ENCODE peak calls at places on chromosome 18, in six cellular contexts. T, U, D, K, N and B are unnamed samples.

GRCh38 chr18:22828171-22828570 is 105.0 kb upstream of the RBBP8 start:
- DNase-seq in T (peak), U (no peak), D (no peak), K (no peak), N (no peak), B (no peak)

GRCh38 chr18:76412010-76412817 is 82.8 kb downstream of the ZNF516 start:
- DNase-seq in T (no peak), U (peak), D (no peak), K (no peak), N (no peak), B (no peak)

GRCh38 chr18:6961331-6961730 is 156.3 kb downstream of the LAMA1 start:
- DNase-seq in T (no peak), U (no peak), D (no peak), K (no peak), N (no peak), B (no peak)

GRCh38 chr18:61589053-61589723 is 256.0 kb downstream of the CDH20 start:
- DNase-seq in T (peak), U (no peak), D (no peak), K (no peak), N (no peak), B (no peak)

GRCh38 chr18:58313491-58314032 is 269.5 kb downstream of the NEDD4L start:
- DNase-seq in T (no peak), U (no peak), D (no peak), K (no peak), N (no peak), B (no peak)

GRCh38 chr18:13382990-13383821 is 164.6 kb downstream of the LDLRAD4 start:
- DNase-seq in T (no peak), U (peak), D (no peak), K (no peak), N (no peak), B (no peak)

GRCh38 chr18:27860011-27860410 is 316.9 kb downstream of the CDH2 start:
- DNase-seq in T (no peak), U (no peak), D (no peak), K (no peak), N (no peak), B (peak)

GRCh38 chr18:79413025-79413424 is 17.3 kb downstream of the NFATC1 start:
- DNase-seq in T (no peak), U (no peak), D (no peak), K (no peak), N (no peak), B (no peak)

GRCh38 chr18:68314403-68314802 is 400.5 kb downstream of the TMX3 start:
- DNase-seq in T (peak), U (no peak), D (no peak), K (no peak), N (no peak), B (no peak)

GRCh38 chr18:60980422-60981005 is 352.7 kb upstream of the CDH20 start:
- DNase-seq in T (no peak), U (peak), D (no peak), K (no peak), N (no peak), B (no peak)

GRCh38 chr18:24011095-24011917 is 3.2 kb upstream of the TTC39C start:
- DNase-seq in T (no peak), U (no peak), D (no peak), K (no peak), N (no peak), B (no peak)

GRCh38 chr18:21314721-21315120 is 72.7 kb downstream of the GREB1L start:
- DNase-seq in T (no peak), U (no peak), D (no peak), K (no peak), N (no peak), B (no peak)

GRCh38 chr18:46098616-46098933 is 479 bp upstream of the ATP5F1A start:
- DNase-seq in T (no peak), U (no peak), D (no peak), K (no peak), N (no peak), B (no peak)

GRCh38 chr18:2354292-2354691 is 217.0 kb downstream of the METTL4 start:
- DNase-seq in T (no peak), U (no peak), D (no peak), K (no peak), N (no peak), B (no peak)

GRCh38 chr18:64539852-64540251 is 391.0 kb upstream of the LINC00305 start:
- DNase-seq in T (no peak), U (no peak), D (no peak), K (no peak), N (no peak), B (no peak)

GRCh38 chr18:470661-471501 is 29.6 kb downstream of the COLEC12 start:
- DNase-seq in T (peak), U (no peak), D (no peak), K (peak), N (no peak), B (no peak)

GRCh38 chr18:8963876-8964275 is 138.6 kb upstream of the NDUFV2 start:
- DNase-seq in T (no peak), U (no peak), D (no peak), K (no peak), N (no peak), B (no peak)

GRCh38 chr18:1270081-1270480 is 365.4 kb downstream of the ADCYAP1 start:
- DNase-seq in T (no peak), U (no peak), D (no peak), K (no peak), N (no peak), B (no peak)

GRCh38 chr18:56770873-56771272 is 119.7 kb downstream of the WDR7 start:
- DNase-seq in T (peak), U (no peak), D (no peak), K (peak), N (no peak), B (no peak)

GRCh38 chr18:44846450-44846849 is 165.8 kb downstream of the SETBP1 start:
- DNase-seq in T (no peak), U (no peak), D (no peak), K (no peak), N (no peak), B (no peak)

GRCh38 chr18:58723810-58724602 is 52.7 kb downstream of the MALT1 start:
- DNase-seq in T (peak), U (no peak), D (no peak), K (peak), N (no peak), B (no peak)

GRCh38 chr18:47701133-47701532 is 229.3 kb downstream of the SMAD2 start:
- DNase-seq in T (no peak), U (no peak), D (no peak), K (no peak), N (no peak), B (no peak)

GRCh38 chr18:79030680-79031079 is 38.5 kb upstream of the ATP9B start:
- DNase-seq in T (no peak), U (no peak), D (no peak), K (no peak), N (no peak), B (peak)

GRCh38 chr18:23635283-23636040 is 27.2 kb downstream of the ANKRD29 start:
- DNase-seq in T (no peak), U (peak), D (no peak), K (no peak), N (no peak), B (no peak)

GRCh38 chr18:44802508-44802907 is 121.8 kb downstream of the SETBP1 start:
- DNase-seq in T (peak), U (no peak), D (no peak), K (peak), N (no peak), B (no peak)

GRCh38 chr18:7927119-7927518 is 360.0 kb downstream of the PTPRM start:
- DNase-seq in T (peak), U (no peak), D (no peak), K (no peak), N (no peak), B (no peak)

GRCh38 chr18:63590368-63590767 is 3.2 kb downstream of the SERPINB13 start:
- DNase-seq in T (no peak), U (no peak), D (no peak), K (no peak), N (no peak), B (no peak)

GRCh38 chr18:78528437-78529228 is 451.0 kb upstream of the SALL3 start:
- DNase-seq in T (no peak), U (no peak), D (no peak), K (no peak), N (no peak), B (no peak)

GRCh38 chr18:50863840-50864239 is 15.1 kb upstream of the ME2 start:
- DNase-seq in T (no peak), U (no peak), D (no peak), K (no peak), N (no peak), B (no peak)

GRCh38 chr18:34098109-34098508 is 126.6 kb downstream of the NOL4 start:
- DNase-seq in T (no peak), U (no peak), D (no peak), K (no peak), N (no peak), B (no peak)

GRCh38 chr18:57427429-57428181 is 7.6 kb upstream of the ONECUT2 start:
- DNase-seq in T (no peak), U (peak), D (no peak), K (no peak), N (peak), B (no peak)

GRCh38 chr18:29164993-29165599 is 988.2 kb upstream of the CDH2 start:
- DNase-seq in T (peak), U (no peak), D (no peak), K (peak), N (no peak), B (peak)

GRCh38 chr18:26014462-26014861 is 76.0 kb downstream of the SS18 start:
- DNase-seq in T (no peak), U (no peak), D (no peak), K (no peak), N (no peak), B (no peak)
- H3K23ac ChIP-seq in T (no peak), U (no peak), D (no peak), K (no peak), N (no peak), B (no peak)

GRCh38 chr18:75247041-75247551 is 36.5 kb downstream of the TSHZ1 start:
- DNase-seq in T (peak), U (no peak), D (no peak), K (peak), N (no peak), B (no peak)
- H2AFZ ChIP-seq in T (peak), U (no peak), D (no peak), K (no peak), N (no peak), B (peak)

GRCh38 chr18:37684590-37684989 is 119.0 kb upstream of the CELF4 start:
- DNase-seq in T (no peak), U (peak), D (no peak), K (no peak), N (no peak), B (no peak)
- H3K23ac ChIP-seq in T (no peak), U (no peak), D (no peak), K (no peak), N (no peak), B (no peak)

GRCh38 chr18:36757081-36757480 is 71.7 kb downstream of the TPGS2 start:
- DNase-seq in T (peak), U (no peak), D (no peak), K (peak), N (peak), B (peak)
- H2AFZ ChIP-seq in T (no peak), U (no peak), D (no peak), K (no peak), N (no peak), B (no peak)